ENCODE peak calls at places on chromosomes 4 and X, in ten cellular contexts. L, G, P, K, S, R, J, H, C and I are unnamed samples.

GRCh38 chr4:111937368-111937767 is 207.9 kb upstream of the FAM241A start:
- DNase-seq in L (peak; percentile 45), G (no peak), P (peak; percentile 38), K (no peak), S (no peak), R (no peak), J (no peak), H (peak; percentile 13), C (no peak), I (no peak)

GRCh38 chr4:2287594-2287915 is 25.6 kb upstream of the MXD4 start:
- DNase-seq in L (no peak), G (no peak), P (no peak), K (no peak), S (no peak), R (no peak), J (no peak), H (no peak), C (no peak), I (no peak)

GRCh38 chrX:124594017-124594651 is 247.8 kb downstream of the SH2D1A start:
- DNase-seq in L (no peak), G (no peak), P (no peak), K (no peak), S (no peak), R (no peak), J (no peak), H (no peak), C (no peak), I (no peak)

GRCh38 chrX:110477593-110478228 is 119.1 kb downstream of the RTL9 start:
- DNase-seq in L (no peak), G (no peak), P (no peak), K (no peak), S (no peak), R (no peak), J (no peak), H (no peak), C (no peak), I (no peak)

GRCh38 chrX:153635788-153636668 is 11.0 kb upstream of the DUSP9 start:
- DNase-seq in L (no peak), G (no peak), P (peak; percentile 68), K (no peak), S (no peak), R (no peak), J (peak; percentile 85), H (peak; percentile 67), C (peak; percentile 35), I (no peak)

GRCh38 chr4:10783351-10783750 is 98.8 kb upstream of the CLNK start:
- DNase-seq in L (no peak), G (no peak), P (peak; percentile 46), K (no peak), S (peak; percentile 72), R (no peak), J (no peak), H (no peak), C (no peak), I (no peak)

GRCh38 chr4:139256349-139256748 is 23.7 kb downstream of the MGARP start:
- DNase-seq in L (no peak), G (no peak), P (no peak), K (no peak), S (no peak), R (no peak), J (no peak), H (no peak), C (no peak), I (no peak)

GRCh38 chr4:74821541-74821940 is 27.2 kb upstream of the BTC start:
- DNase-seq in L (no peak), G (no peak), P (no peak), K (no peak), S (no peak), R (no peak), J (no peak), H (no peak), C (no peak), I (no peak)

GRCh38 chr4:112210777-112211176 is 20.8 kb upstream of the AP1AR start:
- DNase-seq in L (no peak), G (no peak), P (no peak), K (no peak), S (no peak), R (no peak), J (no peak), H (no peak), C (no peak), I (no peak)

GRCh38 chr4:52199574-52200338 is 148.7 kb downstream of the SPATA18 start:
- DNase-seq in L (peak; percentile 75), G (no peak), P (peak; percentile 6), K (no peak), S (peak; percentile 44), R (no peak), J (no peak), H (no peak), C (no peak), I (no peak)

GRCh38 chr4:2348786-2349185 is 69.7 kb downstream of the ZFYVE28 start:
- DNase-seq in L (no peak), G (no peak), P (no peak), K (no peak), S (no peak), R (no peak), J (no peak), H (no peak), C (no peak), I (no peak)

GRCh38 chr4:18566970-18567799 is 545.6 kb upstream of the LCORL start:
- DNase-seq in L (no peak), G (no peak), P (no peak), K (no peak), S (no peak), R (no peak), J (no peak), H (no peak), C (no peak), I (no peak)

GRCh38 chr4:68466185-68466584 is 18.9 kb downstream of the TMPRSS11E start:
- DNase-seq in L (peak; percentile 51), G (no peak), P (peak; percentile 70), K (no peak), S (peak; percentile 23), R (no peak), J (no peak), H (no peak), C (no peak), I (no peak)

GRCh38 chr4:102637391-102637790 is 123.4 kb downstream of the MANBA start:
- DNase-seq in L (no peak), G (no peak), P (no peak), K (no peak), S (no peak), R (no peak), J (no peak), H (no peak), C (no peak), I (no peak)

GRCh38 chr4:185786422-185786821 is 25.6 kb downstream of the SORBS2 start:
- DNase-seq in L (no peak), G (no peak), P (no peak), K (no peak), S (no peak), R (no peak), J (peak; percentile 82), H (no peak), C (no peak), I (peak; percentile 33)

GRCh38 chrX:18970465-18970864 is 13.4 kb downstream of the PHKA2 start:
- DNase-seq in L (no peak), G (no peak), P (no peak), K (no peak), S (no peak), R (no peak), J (no peak), H (no peak), C (no peak), I (no peak)

GRCh38 chrX:7216981-7217587 is 69.1 kb upstream of the PUDP start:
- DNase-seq in L (no peak), G (no peak), P (no peak), K (no peak), S (no peak), R (no peak), J (peak; percentile 85), H (no peak), C (no peak), I (no peak)

GRCh38 chrX:34778961-34779360 is 121.9 kb upstream of the TMEM47 start:
- DNase-seq in L (no peak), G (no peak), P (peak; percentile 1), K (no peak), S (peak; percentile 39), R (no peak), J (no peak), H (no peak), C (no peak), I (no peak)

GRCh38 chr4:56910172-56910967 is 2.7 kb downstream of the REST start:
- DNase-seq in L (no peak), G (no peak), P (no peak), K (no peak), S (no peak), R (no peak), J (no peak), H (peak; percentile 13), C (peak; percentile 13), I (no peak)

GRCh38 chr4:39486221-39486804 is 27.5 kb downstream of the LIAS start:
- DNase-seq in L (no peak), G (no peak), P (no peak), K (no peak), S (no peak), R (no peak), J (no peak), H (no peak), C (no peak), I (no peak)

GRCh38 chrX:57119416-57119815 is 1.9 kb downstream of the SPIN2B start:
- DNase-seq in L (no peak), G (no peak), P (no peak), K (no peak), S (no peak), R (no peak), J (no peak), H (no peak), C (no peak), I (no peak)

GRCh38 chr4:16772366-16772850 is 126.0 kb downstream of the LDB2 start:
- DNase-seq in L (no peak), G (no peak), P (no peak), K (no peak), S (no peak), R (no peak), J (no peak), H (no peak), C (no peak), I (no peak)

GRCh38 chrX:153875391-153876111 is 10.4 kb downstream of the L1CAM start:
- DNase-seq in L (peak; percentile 51), G (peak; percentile 63), P (peak; percentile 10), K (peak; percentile 44), S (peak; percentile 81), R (no peak), J (peak; percentile 78), H (peak; percentile 82), C (peak; percentile 72), I (peak; percentile 66)

GRCh38 chrX:40041915-40042314 is 55.8 kb downstream of the BCOR start:
- DNase-seq in L (no peak), G (no peak), P (no peak), K (no peak), S (no peak), R (no peak), J (no peak), H (no peak), C (peak; percentile 10), I (no peak)

GRCh38 chr4:3436798-3437581 is 4.8 kb upstream of the HGFAC start:
- DNase-seq in L (peak; percentile 88), G (no peak), P (peak; percentile 77), K (no peak), S (peak; percentile 87), R (no peak), J (no peak), H (no peak), C (peak; percentile 66), I (peak; percentile 31)

GRCh38 chr4:176187610-176188009 is 7.8 kb downstream of the SPATA4 start:
- DNase-seq in L (peak; percentile 34), G (no peak), P (peak; percentile 57), K (no peak), S (peak; percentile 9), R (no peak), J (no peak), H (no peak), C (no peak), I (no peak)

GRCh38 chrX:137567474-137568232 is 1.7 kb downstream of the ZIC3 start:
- DNase-seq in L (no peak), G (no peak), P (no peak), K (no peak), S (no peak), R (no peak), J (no peak), H (peak; percentile 49), C (no peak), I (no peak)

GRCh38 chrX:373641-374471 is 12.9 kb downstream of the PPP2R3B start:
- DNase-seq in L (peak; percentile 12), G (no peak), P (peak; percentile 0), K (peak; percentile 38), S (peak; percentile 58), R (no peak), J (peak; percentile 66), H (peak; percentile 88), C (peak; percentile 39), I (peak; percentile 74)